ENCODE peak calls at places on chromosomes 13 and 19, in six cellular contexts. P is adrenal gland, W is tibial artery, H is uterus, Y is lower lobe of right lung, T is AG04450. N is an unnamed sample. For H3K9me3 and H3K27me3, the result is how much of the 10 kb centered on the place peaks cover.

GRCh38 chr19:15195381-15195964 is 5.3 kb downstream of the NOTCH3 start:
- DNase-seq in P (no peak), W (peak), H (peak), Y (peak), T (no peak), N (no peak)

GRCh38 chr19:45402469-45403070 is 2.3 kb downstream of the PPP1R13L start:
- DNase-seq in P (no peak), W (no peak), H (no peak), Y (peak), T (no peak), N (no peak)

GRCh38 chr19:9144920-9145319 is 4.7 kb downstream of the ZNF317 start:
- DNase-seq in P (no peak), W (no peak), H (no peak), Y (no peak), T (no peak), N (no peak)

GRCh38 chr13:28657784-28658538 is 969 bp upstream of the POMP start:
- DNase-seq in P (no peak), W (no peak), H (no peak), Y (no peak), T (no peak), N (no peak)

GRCh38 chr13:31005066-31005465 is 72.6 kb downstream of the TEX26 start:
- DNase-seq in P (no peak), W (no peak), H (no peak), Y (no peak), T (no peak), N (no peak)

GRCh38 chr19:50780753-50781480 is 9.3 kb upstream of the ACP4 start:
- DNase-seq in P (no peak), W (no peak), H (no peak), Y (no peak), T (no peak), N (no peak)

GRCh38 chr13:97215325-97215724 is 6.8 kb upstream of the MBNL2 start:
- DNase-seq in P (no peak), W (no peak), H (no peak), Y (no peak), T (no peak), N (no peak)

GRCh38 chr19:46626441-46626840 is 1.6 kb upstream of the PTGIR start:
- DNase-seq in P (peak), W (no peak), H (no peak), Y (no peak), T (no peak), N (no peak)

GRCh38 chr19:46828484-46828883 is 22.2 kb downstream of the AP2S1 start:
- DNase-seq in P (no peak), W (no peak), H (no peak), Y (no peak), T (no peak), N (no peak)

GRCh38 chr19:31354316-31354715 is 5.1 kb upstream of the TSHZ3 start:
- DNase-seq in P (peak), W (no peak), H (no peak), Y (no peak), T (no peak), N (no peak)

GRCh38 chr13:76717092-76717491 is 169.1 kb downstream of the KCTD12 start:
- DNase-seq in P (peak), W (no peak), H (no peak), Y (no peak), T (no peak), N (no peak)

GRCh38 chr13:80141114-80141849 is 199.6 kb downstream of the SPRY2 start:
- DNase-seq in P (peak), W (peak), H (peak), Y (no peak), T (peak), N (no peak)

GRCh38 chr13:98155475-98156111 is 12.7 kb downstream of the FARP1 start:
- DNase-seq in P (peak), W (no peak), H (no peak), Y (no peak), T (no peak), N (no peak)

GRCh38 chr13:21111546-21111945 is 50.2 kb upstream of the LATS2 start:
- DNase-seq in P (no peak), W (no peak), H (no peak), Y (no peak), T (no peak), N (no peak)

GRCh38 chr19:3619631-3620012 is 7.0 kb downstream of the CACTIN start:
- DNase-seq in P (no peak), W (no peak), H (no peak), Y (no peak), T (no peak), N (no peak)

GRCh38 chr13:66154981-66155380 is 1075.2 kb downstream of the PCDH9 start:
- DNase-seq in P (no peak), W (no peak), H (no peak), Y (no peak), T (no peak), N (no peak)

GRCh38 chr19:10036601-10037071 is 23.4 kb downstream of the RDH8 start:
- DNase-seq in P (no peak), W (no peak), H (no peak), Y (no peak), T (no peak), N (no peak)

GRCh38 chr19:16454519-16454918 is 17.3 kb downstream of the EPS15L1 start:
- DNase-seq in P (no peak), W (no peak), H (no peak), Y (no peak), T (no peak), N (no peak)
- H3K27ac ChIP-seq in P (no peak), W (no peak), H (peak), Y (no peak), T (no peak), N (no peak)

GRCh38 chr19:11979527-11979926 is 14.7 kb downstream of the ZNF763 start:
- DNase-seq in P (no peak), W (no peak), H (no peak), Y (no peak), T (no peak), N (no peak)
- H3K9me3 ChIP-seq in P (under half), W (half or more), H (under half), Y (half or more), T (half or more), N (half or more)

DNA sequence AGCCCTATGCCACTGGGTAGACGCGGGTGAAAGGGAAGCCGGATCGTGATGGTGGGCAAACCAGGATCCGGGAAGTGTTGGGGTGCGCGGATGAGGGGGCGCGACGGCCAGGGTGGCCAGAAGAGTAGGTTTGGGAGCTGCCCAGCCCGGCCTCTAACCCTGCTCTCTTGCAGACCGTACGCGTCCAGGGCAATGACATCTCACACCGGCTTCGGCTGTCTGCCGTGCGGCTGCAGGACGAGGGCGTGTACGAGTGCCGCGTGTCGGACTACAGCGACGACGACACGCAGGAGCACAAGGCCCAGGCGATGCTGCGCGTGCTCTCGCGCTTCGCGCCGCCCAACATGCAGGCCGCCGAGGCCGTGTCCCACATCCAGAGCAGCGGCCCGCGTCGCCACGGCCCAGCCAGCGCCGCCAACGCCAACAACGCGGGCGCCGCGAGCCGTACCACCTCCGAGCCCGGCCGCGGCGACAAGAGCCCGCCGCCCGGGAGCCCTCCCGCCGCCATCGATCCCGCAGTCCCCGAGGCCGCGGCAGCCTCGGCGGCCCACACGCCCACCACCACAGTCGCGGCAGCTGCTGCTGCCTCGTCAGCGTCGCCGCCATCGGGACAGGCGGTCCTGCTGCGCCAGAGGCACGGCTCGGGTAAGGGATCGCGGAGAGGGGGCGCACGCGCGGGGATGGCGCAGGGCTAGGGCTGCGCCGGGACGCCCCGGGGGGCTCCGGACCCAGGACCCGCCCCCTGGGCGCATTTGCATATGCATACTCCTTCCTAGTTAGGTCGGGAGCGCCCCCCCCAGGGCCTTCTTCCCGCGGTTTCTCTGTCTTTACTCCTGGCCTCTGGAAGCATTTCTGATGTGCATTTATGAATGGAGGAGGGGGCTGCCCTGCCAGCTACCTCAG is 4.1 kb downstream of the VSTM2B start:
- DNase-seq in P (no peak), W (no peak), H (no peak), Y (no peak), T (no peak), N (no peak)
- H3K27me3 ChIP-seq in P (half or more), W (under half), H (under half), Y (half or more), T (under half), N (half or more)

GRCh38 chr19:20077791-20078463 is at the start of gene ZNF90:
- DNase-seq in P (peak), W (peak), H (peak), Y (peak), T (peak), N (peak)
- H3K27ac ChIP-seq in P (no peak), W (peak), H (peak), Y (peak), T (peak), N (no peak)

GRCh38 chr19:23539499-23539898 is 144.2 kb upstream of the ZNF91 start:
- DNase-seq in P (no peak), W (no peak), H (no peak), Y (no peak), T (no peak), N (no peak)

GRCh38 chr19:23547156-23547555 is 139.9 kb downstream of the ZNF675 start:
- DNase-seq in P (no peak), W (no peak), H (no peak), Y (no peak), T (no peak), N (no peak)

GRCh38 chr19:23541991-23542390 is 145.0 kb downstream of the ZNF675 start:
- DNase-seq in P (no peak), W (no peak), H (no peak), Y (no peak), T (no peak), N (no peak)

GRCh38 chr19:23543351-23543750 is 143.7 kb downstream of the ZNF675 start:
- DNase-seq in P (no peak), W (no peak), H (no peak), Y (no peak), T (no peak), N (no peak)

GRCh38 chr19:23542562-23542961 is 144.4 kb downstream of the ZNF675 start:
- DNase-seq in P (no peak), W (no peak), H (no peak), Y (no peak), T (no peak), N (no peak)
- H3K9me3 ChIP-seq in P (under half), W (under half), H (under half), Y (under half), T (under half), N (under half)

DNA sequence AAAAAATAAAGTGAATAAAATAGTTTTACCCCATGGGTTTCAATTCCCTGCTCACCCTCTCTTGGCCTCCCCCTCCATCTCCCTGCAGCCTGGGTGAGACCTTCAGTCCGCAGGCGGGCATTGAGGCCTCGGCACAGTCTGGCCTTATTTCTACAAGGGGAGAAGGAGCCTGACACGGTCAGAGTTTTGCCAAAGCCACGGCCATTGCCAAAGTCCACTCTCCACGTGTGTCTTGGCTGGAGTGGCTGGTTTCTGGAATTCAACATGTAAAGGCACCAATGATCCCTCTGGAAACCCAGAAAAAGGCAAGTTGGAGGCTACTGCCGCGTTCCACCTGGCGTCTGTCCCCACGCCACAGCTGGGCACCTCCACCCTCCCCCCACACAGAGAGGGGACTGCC is 43.4 kb upstream of the SPACA7 start:
- DNase-seq in P (no peak), W (no peak), H (no peak), Y (no peak), T (no peak), N (no peak)
- H3K27me3 ChIP-seq in P (under half), W (under half), H (under half), Y (half or more), T (under half), N (under half)

GRCh38 chr19:39126593-39127187 is 1.1 kb downstream of the PAK4 start:
- DNase-seq in P (no peak), W (peak), H (no peak), Y (peak), T (no peak), N (no peak)
- H3K27ac ChIP-seq in P (no peak), W (peak), H (peak), Y (peak), T (no peak), N (peak)

GRCh38 chr19:35560271-35560670 is 3.2 kb downstream of the ATP4A start:
- DNase-seq in P (no peak), W (no peak), H (no peak), Y (no peak), T (no peak), N (no peak)
- H3K9me3 ChIP-seq in P (under half), W (under half), H (under half), Y (under half), T (under half), N (under half)

GRCh38 chr13:19267746-19268145 is 86.1 kb upstream of the TUBA3C start:
- DNase-seq in P (no peak), W (no peak), H (no peak), Y (no peak), T (no peak), N (no peak)

GRCh38 chr13:19264711-19265110 is 83.1 kb upstream of the TUBA3C start:
- DNase-seq in P (no peak), W (no peak), H (no peak), Y (no peak), T (no peak), N (no peak)

GRCh38 chr13:19268331-19268730 is 86.7 kb upstream of the TUBA3C start:
- DNase-seq in P (no peak), W (no peak), H (no peak), Y (no peak), T (no peak), N (no peak)

GRCh38 chr13:19266979-19267378 is 85.4 kb upstream of the TUBA3C start:
- DNase-seq in P (no peak), W (no peak), H (no peak), Y (no peak), T (no peak), N (no peak)
- H3K27me3 ChIP-seq in P (under half), W (under half), H (under half), Y (under half), T (under half), N (under half)

GRCh38 chr13:50403311-50403710 is 388.1 kb downstream of the KCNRG start:
- DNase-seq in P (no peak), W (no peak), H (no peak), Y (no peak), T (no peak), N (no peak)

GRCh38 chr13:50400930-50401553 is 385.8 kb downstream of the KCNRG start:
- DNase-seq in P (no peak), W (no peak), H (no peak), Y (no peak), T (peak), N (no peak)

GRCh38 chr13:50401721-50402510 is 386.7 kb downstream of the KCNRG start:
- DNase-seq in P (no peak), W (no peak), H (no peak), Y (no peak), T (no peak), N (no peak)

GRCh38 chr13:50396001-50396400 is 380.8 kb downstream of the KCNRG start:
- DNase-seq in P (no peak), W (no peak), H (no peak), Y (no peak), T (no peak), N (no peak)

DNA sequence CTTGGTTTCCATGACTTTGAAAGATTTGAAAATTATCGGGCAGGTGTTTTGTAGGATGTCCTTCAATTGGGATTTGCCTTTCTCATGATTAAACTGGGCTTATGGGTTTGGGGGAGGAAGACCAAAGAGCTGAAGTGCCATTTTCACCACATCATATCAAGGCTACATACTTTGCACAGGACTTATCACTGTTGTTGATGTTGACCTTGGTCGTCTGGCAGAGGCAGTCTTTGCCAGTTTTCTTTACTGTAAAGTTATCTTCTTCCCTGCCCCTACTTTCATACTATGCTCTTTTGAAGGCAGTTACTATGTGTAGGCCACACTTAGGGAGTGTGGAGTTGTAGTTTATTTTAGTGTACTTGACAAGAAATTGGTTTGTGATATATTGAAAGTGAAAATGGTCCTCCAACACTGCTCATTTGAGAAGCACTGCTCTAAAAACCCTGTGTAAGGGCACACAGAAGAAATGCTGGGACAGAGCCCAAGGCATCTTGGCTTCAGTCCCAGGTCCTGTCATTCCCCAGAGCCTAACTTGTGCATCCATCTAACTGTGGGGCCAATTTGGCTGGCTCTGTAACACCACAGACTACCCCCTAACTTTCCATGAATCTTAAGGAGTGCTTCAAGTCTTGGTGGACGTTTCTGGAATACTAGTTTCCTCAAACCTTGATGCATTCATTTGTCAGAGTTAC is 384.9 kb downstream of the KCNRG start:
- DNase-seq in P (peak), W (no peak), H (no peak), Y (no peak), T (no peak), N (no peak)
- H3K27ac ChIP-seq in P (no peak), W (no peak), H (peak), Y (no peak), T (no peak), N (no peak)